ENCODE peak calls at places on chromosomes 12 and 14, in nine cellular contexts. One of them, this sample, is unnamed.

GRCh38 chr14:77222546-77223225 is 41.1 kb downstream of the TMEM63C start:
- DNase-seq in mammary epithelial cell: no peak
- DNase-seq in GM12865: no peak
- DNase-seq in GM13977: no peak
- DNase-seq in cardiac fibroblast: no peak
- DNase-seq in heart left ventricle: no peak
- DNase-seq in fibroblast of lung: no peak
- DNase-seq in AG09319: no peak
- DNase-seq in ovary: no peak
- DNase-seq in this sample: no peak

GRCh38 chr14:101124860-101125259 is 221.3 kb upstream of the RTL1 start:
- DNase-seq in cardiac fibroblast: no peak
- DNase-seq in heart left ventricle: no peak
- DNase-seq in GM12865: no peak
- DNase-seq in GM13977: no peak
- DNase-seq in ovary: no peak
- DNase-seq in AG09319: no peak
- DNase-seq in fibroblast of lung: no peak
- DNase-seq in mammary epithelial cell: no peak
- DNase-seq in this sample: no peak

GRCh38 chr12:27221625-27222387 is 22.3 kb upstream of the STK38L start:
- DNase-seq in AG09319: no peak
- DNase-seq in GM12865: peak
- DNase-seq in ovary: no peak
- DNase-seq in fibroblast of lung: no peak
- DNase-seq in heart left ventricle: no peak
- DNase-seq in GM13977: peak
- DNase-seq in mammary epithelial cell: no peak
- DNase-seq in cardiac fibroblast: no peak
- DNase-seq in this sample: no peak

GRCh38 chr12:77894548-77894947 is 63.9 kb downstream of the NAV3 start:
- DNase-seq in GM12865: no peak
- DNase-seq in GM13977: no peak
- DNase-seq in mammary epithelial cell: no peak
- DNase-seq in ovary: no peak
- DNase-seq in cardiac fibroblast: no peak
- DNase-seq in fibroblast of lung: no peak
- DNase-seq in AG09319: no peak
- DNase-seq in heart left ventricle: no peak
- DNase-seq in this sample: no peak

GRCh38 chr12:1662761-1663439 is 28.0 kb upstream of the ADIPOR2 start:
- DNase-seq in AG09319: no peak
- DNase-seq in cardiac fibroblast: peak
- DNase-seq in fibroblast of lung: peak
- DNase-seq in mammary epithelial cell: no peak
- DNase-seq in ovary: no peak
- DNase-seq in GM13977: no peak
- DNase-seq in heart left ventricle: no peak
- DNase-seq in GM12865: peak
- DNase-seq in this sample: no peak

GRCh38 chr12:122126713-122127597 is 47.1 kb downstream of the IL31 start:
- DNase-seq in fibroblast of lung: no peak
- DNase-seq in cardiac fibroblast: no peak
- DNase-seq in mammary epithelial cell: no peak
- DNase-seq in GM12865: no peak
- DNase-seq in heart left ventricle: no peak
- DNase-seq in AG09319: no peak
- DNase-seq in ovary: no peak
- DNase-seq in GM13977: no peak
- DNase-seq in this sample: no peak

GRCh38 chr12:122031342-122032216 is 9.9 kb downstream of the BCL7A start:
- DNase-seq in AG09319: no peak
- DNase-seq in heart left ventricle: no peak
- DNase-seq in mammary epithelial cell: no peak
- DNase-seq in ovary: peak
- DNase-seq in cardiac fibroblast: peak
- DNase-seq in GM12865: peak
- DNase-seq in fibroblast of lung: no peak
- DNase-seq in GM13977: no peak
- DNase-seq in this sample: no peak

GRCh38 chr14:104724407-104724980 is 465 bp downstream of the ADSS1 start:
- DNase-seq in GM12865: no peak
- DNase-seq in heart left ventricle: peak
- DNase-seq in AG09319: no peak
- DNase-seq in ovary: peak
- DNase-seq in mammary epithelial cell: no peak
- DNase-seq in cardiac fibroblast: no peak
- DNase-seq in fibroblast of lung: no peak
- DNase-seq in GM13977: peak
- DNase-seq in this sample: no peak

GRCh38 chr14:80978403-80978802 is 23.0 kb downstream of the TSHR start:
- DNase-seq in GM12865: no peak
- DNase-seq in cardiac fibroblast: no peak
- DNase-seq in AG09319: no peak
- DNase-seq in ovary: no peak
- DNase-seq in mammary epithelial cell: no peak
- DNase-seq in GM13977: no peak
- DNase-seq in fibroblast of lung: no peak
- DNase-seq in heart left ventricle: no peak
- DNase-seq in this sample: no peak

GRCh38 chr14:59339526-59339925 is 125.7 kb downstream of the GPR135 start:
- DNase-seq in GM13977: no peak
- DNase-seq in GM12865: no peak
- DNase-seq in heart left ventricle: no peak
- DNase-seq in mammary epithelial cell: no peak
- DNase-seq in ovary: no peak
- DNase-seq in fibroblast of lung: no peak
- DNase-seq in cardiac fibroblast: no peak
- DNase-seq in AG09319: no peak
- DNase-seq in this sample: no peak

GRCh38 chr12:3179731-3180130 is 102.6 kb downstream of the TSPAN9 start:
- DNase-seq in AG09319: no peak
- DNase-seq in cardiac fibroblast: no peak
- DNase-seq in mammary epithelial cell: no peak
- DNase-seq in ovary: no peak
- DNase-seq in fibroblast of lung: no peak
- DNase-seq in GM12865: peak
- DNase-seq in GM13977: no peak
- DNase-seq in heart left ventricle: no peak
- DNase-seq in this sample: no peak

GRCh38 chr12:88406905-88407304 is 173.4 kb downstream of the KITLG start:
- DNase-seq in GM13977: no peak
- DNase-seq in GM12865: no peak
- DNase-seq in fibroblast of lung: no peak
- DNase-seq in ovary: no peak
- DNase-seq in AG09319: no peak
- DNase-seq in mammary epithelial cell: no peak
- DNase-seq in cardiac fibroblast: no peak
- DNase-seq in heart left ventricle: no peak
- DNase-seq in this sample: no peak

GRCh38 chr12:103884316-103884715 is 43.3 kb upstream of the NT5DC3 start:
- DNase-seq in cardiac fibroblast: peak
- DNase-seq in AG09319: peak
- DNase-seq in fibroblast of lung: peak
- DNase-seq in GM13977: peak
- DNase-seq in GM12865: peak
- DNase-seq in heart left ventricle: no peak
- DNase-seq in ovary: no peak
- DNase-seq in mammary epithelial cell: peak
- DNase-seq in this sample: peak

GRCh38 chr14:45204241-45204640 is 48.8 kb downstream of the MIS18BP1 start:
- DNase-seq in GM13977: no peak
- DNase-seq in fibroblast of lung: no peak
- DNase-seq in mammary epithelial cell: no peak
- DNase-seq in ovary: no peak
- DNase-seq in heart left ventricle: no peak
- DNase-seq in GM12865: no peak
- DNase-seq in cardiac fibroblast: no peak
- DNase-seq in AG09319: no peak
- DNase-seq in this sample: no peak

GRCh38 chr14:45198551-45198950 is 54.5 kb downstream of the MIS18BP1 start:
- DNase-seq in GM12865: no peak
- DNase-seq in heart left ventricle: no peak
- DNase-seq in cardiac fibroblast: peak
- DNase-seq in AG09319: no peak
- DNase-seq in ovary: no peak
- DNase-seq in mammary epithelial cell: peak
- DNase-seq in fibroblast of lung: peak
- DNase-seq in GM13977: no peak
- DNase-seq in this sample: peak

GRCh38 chr14:45199246-45199645 is 53.8 kb downstream of the MIS18BP1 start:
- DNase-seq in heart left ventricle: no peak
- DNase-seq in AG09319: peak
- DNase-seq in cardiac fibroblast: peak
- DNase-seq in GM12865: no peak
- DNase-seq in mammary epithelial cell: peak
- DNase-seq in GM13977: no peak
- DNase-seq in ovary: no peak
- DNase-seq in fibroblast of lung: peak
- DNase-seq in this sample: no peak

GRCh38 chr14:45201908-45202307 is 51.1 kb downstream of the MIS18BP1 start:
- DNase-seq in mammary epithelial cell: no peak
- DNase-seq in GM12865: peak
- DNase-seq in fibroblast of lung: peak
- DNase-seq in cardiac fibroblast: peak
- DNase-seq in GM13977: no peak
- DNase-seq in ovary: no peak
- DNase-seq in AG09319: no peak
- DNase-seq in heart left ventricle: no peak
- DNase-seq in this sample: no peak
- TF ChIP-seq CTCF in mammary epithelial cell: peak
- TF ChIP-seq CTCF in GM12865: peak
- TF ChIP-seq CTCF in fibroblast of lung: no peak
- TF ChIP-seq CTCF in cardiac fibroblast: peak
- TF ChIP-seq CTCF in GM13977: peak
- TF ChIP-seq CTCF in ovary: no peak
- TF ChIP-seq CTCF in AG09319: peak
- TF ChIP-seq CTCF in heart left ventricle: no peak
- TF ChIP-seq CTCF in this sample: peak

DNA sequence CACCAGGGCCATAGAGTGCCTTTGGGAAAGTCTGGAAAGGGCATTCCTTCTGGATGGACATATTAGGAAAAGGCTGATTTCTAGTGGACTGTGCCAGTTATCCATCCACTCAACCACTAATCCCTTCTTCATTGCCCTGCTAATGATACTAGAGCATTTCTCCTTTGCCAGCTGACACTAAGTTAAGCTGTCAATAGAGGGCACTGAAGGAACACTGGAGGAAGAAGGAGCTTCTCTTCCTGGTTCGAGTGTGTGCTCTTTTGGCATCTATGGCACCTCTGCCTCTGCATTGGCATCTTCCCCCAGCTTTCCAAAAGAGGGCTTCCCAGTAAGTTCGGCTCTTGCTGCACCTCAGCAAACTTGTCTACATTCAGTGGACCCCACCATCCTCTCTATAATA is 165.4 kb downstream of the DERA start:
- DNase-seq in mammary epithelial cell: peak
- DNase-seq in ovary: no peak
- DNase-seq in GM13977: peak
- DNase-seq in fibroblast of lung: no peak
- DNase-seq in heart left ventricle: no peak
- DNase-seq in GM12865: peak
- DNase-seq in AG09319: no peak
- DNase-seq in cardiac fibroblast: peak
- DNase-seq in this sample: no peak
- TF ChIP-seq CTCF in mammary epithelial cell: peak
- TF ChIP-seq CTCF in ovary: no peak
- TF ChIP-seq CTCF in GM13977: peak
- TF ChIP-seq CTCF in fibroblast of lung: no peak
- TF ChIP-seq CTCF in heart left ventricle: peak
- TF ChIP-seq CTCF in GM12865: peak
- TF ChIP-seq CTCF in AG09319: peak
- TF ChIP-seq CTCF in cardiac fibroblast: peak
- TF ChIP-seq CTCF in this sample: peak

DNA sequence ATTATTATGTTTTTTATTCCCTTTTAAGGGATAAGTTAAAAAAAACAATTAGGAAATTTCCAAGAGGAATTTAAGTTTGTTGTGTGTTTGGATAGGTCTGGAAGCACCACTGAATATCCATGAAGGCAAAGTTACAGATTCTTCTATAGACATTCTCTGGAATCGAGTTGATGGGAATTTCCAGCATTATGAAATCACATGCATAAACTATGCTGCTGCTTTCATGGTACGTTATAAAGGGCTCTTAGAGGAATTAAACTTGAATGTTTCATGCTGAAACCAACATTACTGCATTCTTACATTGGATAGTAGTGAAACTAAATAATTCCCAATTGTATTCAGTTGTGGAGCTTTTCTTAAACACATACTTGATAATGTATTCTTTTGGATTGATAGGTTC is 21.5 kb upstream of the PTPRQ start:
- DNase-seq in cardiac fibroblast: peak
- DNase-seq in heart left ventricle: no peak
- DNase-seq in GM12865: no peak
- DNase-seq in ovary: no peak
- DNase-seq in AG09319: peak
- DNase-seq in mammary epithelial cell: peak
- DNase-seq in GM13977: no peak
- DNase-seq in fibroblast of lung: peak
- DNase-seq in this sample: peak
- TF ChIP-seq CTCF in cardiac fibroblast: no peak
- TF ChIP-seq CTCF in heart left ventricle: no peak
- TF ChIP-seq CTCF in GM12865: no peak
- TF ChIP-seq CTCF in ovary: no peak
- TF ChIP-seq CTCF in AG09319: no peak
- TF ChIP-seq CTCF in mammary epithelial cell: no peak
- TF ChIP-seq CTCF in GM13977: no peak
- TF ChIP-seq CTCF in fibroblast of lung: no peak
- TF ChIP-seq CTCF in this sample: no peak

GRCh38 chr12:92010368-92010767 is 135.3 kb downstream of the BTG1 start:
- DNase-seq in GM13977: no peak
- DNase-seq in AG09319: no peak
- DNase-seq in cardiac fibroblast: no peak
- DNase-seq in fibroblast of lung: no peak
- DNase-seq in GM12865: no peak
- DNase-seq in heart left ventricle: no peak
- DNase-seq in ovary: no peak
- DNase-seq in mammary epithelial cell: no peak
- DNase-seq in this sample: no peak

GRCh38 chr12:92010853-92011701 is 134.6 kb downstream of the BTG1 start:
- DNase-seq in ovary: no peak
- DNase-seq in GM13977: no peak
- DNase-seq in AG09319: no peak
- DNase-seq in cardiac fibroblast: no peak
- DNase-seq in fibroblast of lung: no peak
- DNase-seq in mammary epithelial cell: no peak
- DNase-seq in heart left ventricle: no peak
- DNase-seq in GM12865: no peak
- DNase-seq in this sample: no peak

GRCh38 chr12:92003701-92004100 is 141.9 kb downstream of the BTG1 start:
- DNase-seq in ovary: no peak
- DNase-seq in cardiac fibroblast: no peak
- DNase-seq in heart left ventricle: no peak
- DNase-seq in GM13977: no peak
- DNase-seq in mammary epithelial cell: no peak
- DNase-seq in AG09319: no peak
- DNase-seq in fibroblast of lung: no peak
- DNase-seq in GM12865: no peak
- DNase-seq in this sample: no peak

GRCh38 chr12:92008345-92008744 is 137.3 kb downstream of the BTG1 start:
- DNase-seq in ovary: no peak
- DNase-seq in heart left ventricle: no peak
- DNase-seq in GM12865: no peak
- DNase-seq in mammary epithelial cell: no peak
- DNase-seq in fibroblast of lung: no peak
- DNase-seq in GM13977: no peak
- DNase-seq in cardiac fibroblast: no peak
- DNase-seq in AG09319: no peak
- DNase-seq in this sample: no peak

GRCh38 chr12:92007787-92008186 is 137.9 kb downstream of the BTG1 start:
- DNase-seq in heart left ventricle: no peak
- DNase-seq in GM13977: no peak
- DNase-seq in mammary epithelial cell: no peak
- DNase-seq in cardiac fibroblast: no peak
- DNase-seq in AG09319: no peak
- DNase-seq in ovary: no peak
- DNase-seq in fibroblast of lung: no peak
- DNase-seq in GM12865: no peak
- DNase-seq in this sample: no peak
- TF ChIP-seq CTCF in heart left ventricle: no peak
- TF ChIP-seq CTCF in GM13977: no peak
- TF ChIP-seq CTCF in mammary epithelial cell: no peak
- TF ChIP-seq CTCF in cardiac fibroblast: no peak
- TF ChIP-seq CTCF in AG09319: no peak
- TF ChIP-seq CTCF in ovary: no peak
- TF ChIP-seq CTCF in fibroblast of lung: no peak
- TF ChIP-seq CTCF in GM12865: no peak
- TF ChIP-seq CTCF in this sample: no peak

This sample was measured in astrocyte of the cerebellum.